ENCODE peak calls at places on chromosomes 12 and 14, in five cellular contexts. N, V, L, G and U are unnamed samples.

GRCh38 chr12:89756638-89757321 is 48.1 kb upstream of the ATP2B1 start:
- DNase-seq in N (peak; percentile 97), V (peak; percentile 45), L (peak; percentile 95), G (peak; percentile 54), U (peak; percentile 100)

GRCh38 chr12:43206396-43206795 is 345.6 kb downstream of the ADAMTS20 start:
- DNase-seq in N (no peak), V (no peak), L (no peak), G (no peak), U (no peak)

GRCh38 chr14:88252536-88252935 is 70.5 kb downstream of the KCNK10 start:
- DNase-seq in N (no peak), V (no peak), L (no peak), G (no peak), U (no peak)

GRCh38 chr14:39369029-39369428 is 63.2 kb downstream of the FBXO33 start:
- DNase-seq in N (no peak), V (no peak), L (no peak), G (no peak), U (no peak)

GRCh38 chr14:52060080-52060479 is 8.8 kb downstream of the NID2 start:
- DNase-seq in N (no peak), V (no peak), L (no peak), G (no peak), U (no peak)

GRCh38 chr14:36226164-36226563 is 49.6 kb upstream of the PTCSC3 start:
- DNase-seq in N (no peak), V (no peak), L (no peak), G (no peak), U (no peak)

GRCh38 chr12:42902001-42902400 is 312.5 kb upstream of the PRICKLE1 start:
- DNase-seq in N (no peak), V (no peak), L (no peak), G (no peak), U (no peak)

GRCh38 chr12:3045494-3045893 is 31.7 kb upstream of the TSPAN9 start:
- DNase-seq in N (no peak), V (no peak), L (no peak), G (no peak), U (no peak)

GRCh38 chr12:56874821-56875220 is 59.4 kb downstream of the SDR9C7 start:
- DNase-seq in N (no peak), V (no peak), L (no peak), G (no peak), U (no peak)

GRCh38 chr12:132407525-132407924 is 78.1 kb upstream of the GALNT9 start:
- DNase-seq in N (no peak), V (peak; percentile 47), L (no peak), G (no peak), U (peak; percentile 36)

GRCh38 chr12:71725011-71725410 is 29.7 kb upstream of the RAB21 start:
- DNase-seq in N (no peak), V (no peak), L (no peak), G (no peak), U (no peak)

GRCh38 chr14:90645842-90646443 is 170.3 kb downstream of the TTC7B start:
- DNase-seq in N (no peak), V (no peak), L (peak; percentile 46), G (peak; percentile 32), U (no peak)

GRCh38 chr12:57536597-57536942 is 10.4 kb downstream of the DCTN2 start:
- DNase-seq in N (no peak), V (no peak), L (no peak), G (no peak), U (no peak)

GRCh38 chr12:21773263-21773741 is 1.2 kb downstream of the KCNJ8 start:
- DNase-seq in N (no peak), V (peak; percentile 18), L (peak; percentile 56), G (no peak), U (peak; percentile 44)

GRCh38 chr12:31557707-31558106 is 33.2 kb downstream of the DENND5B start:
- DNase-seq in N (no peak), V (no peak), L (no peak), G (no peak), U (no peak)

GRCh38 chr14:85909581-85909980 is 379.6 kb downstream of the FLRT2 start:
- DNase-seq in N (no peak), V (no peak), L (no peak), G (no peak), U (no peak)

GRCh38 chr12:65881348-65881961 is 57.2 kb downstream of the HMGA2 start:
- DNase-seq in N (no peak), V (no peak), L (no peak), G (no peak), U (peak; percentile 36)

GRCh38 chr12:130079254-130079653 is 83.0 kb upstream of the FZD10 start:
- DNase-seq in N (no peak), V (no peak), L (peak; percentile 28), G (no peak), U (no peak)

GRCh38 chr12:1896964-1897363 is 21.5 kb downstream of the CACNA2D4 start:
- DNase-seq in N (no peak), V (no peak), L (no peak), G (no peak), U (no peak)

GRCh38 chr12:105995986-105996385 is 142.8 kb downstream of the NUAK1 start:
- DNase-seq in N (no peak), V (no peak), L (no peak), G (no peak), U (no peak)

GRCh38 chr12:110102255-110102654 is 21.9 kb upstream of the IFT81 start:
- DNase-seq in N (no peak), V (peak; percentile 96), L (peak; percentile 98), G (peak; percentile 92), U (peak; percentile 87)

GRCh38 chr14:73014105-73014504 is 12.8 kb downstream of the ZFYVE1 start:
- DNase-seq in N (peak; percentile 90), V (no peak), L (no peak), G (no peak), U (no peak)

GRCh38 chr12:55693323-55694187 is 14.1 kb downstream of the ITGA7 start:
- DNase-seq in N (no peak), V (no peak), L (no peak), G (no peak), U (no peak)

GRCh38 chr12:34395056-34396005 is 373.0 kb downstream of the ALG10 start:
- DNase-seq in N (no peak), V (peak; percentile 3), L (no peak), G (no peak), U (no peak)

GRCh38 chr14:32342151-32342853 is 13.2 kb downstream of the AKAP6 start:
- DNase-seq in N (no peak), V (no peak), L (peak; percentile 13), G (no peak), U (no peak)

GRCh38 chr14:32254952-32255679 is 52.0 kb upstream of the RNU6-8 start:
- DNase-seq in N (no peak), V (peak; percentile 19), L (peak; percentile 76), G (peak; percentile 82), U (peak; percentile 56)

GRCh38 chr14:65206448-65207096 is 104.3 kb upstream of the MAX start:
- DNase-seq in N (peak; percentile 88), V (no peak), L (no peak), G (no peak), U (peak; percentile 59)

GRCh38 chr12:53231859-53232640 is at the start of gene RARG:
- DNase-seq in N (no peak), V (peak; percentile 72), L (peak; percentile 76), G (no peak), U (no peak)

GRCh38 chr14:95290021-95290420 is 29.7 kb downstream of the CLMN start:
- DNase-seq in N (no peak), V (no peak), L (no peak), G (no peak), U (no peak)

GRCh38 chr12:127928615-127929014 is 338.4 kb upstream of the TMEM132C start:
- DNase-seq in N (no peak), V (no peak), L (no peak), G (no peak), U (no peak)

GRCh38 chr14:90551733-90552464 is 155.1 kb downstream of the CALM1 start:
- DNase-seq in N (no peak), V (no peak), L (no peak), G (no peak), U (no peak)

GRCh38 chr12:97283297-97283696 is 179.3 kb upstream of the RMST start:
- DNase-seq in N (no peak), V (peak; percentile 22), L (no peak), G (no peak), U (peak; percentile 40)

GRCh38 chr12:1864456-1864855 is 44.1 kb downstream of the LRTM2 start:
- DNase-seq in N (no peak), V (no peak), L (no peak), G (no peak), U (no peak)

GRCh38 chr14:70698288-70698687 is 56.6 kb downstream of the TTC9 start:
- DNase-seq in N (no peak), V (peak; percentile 37), L (peak; percentile 56), G (peak; percentile 29), U (peak; percentile 69)

GRCh38 chr12:103495158-103495782 is 498 bp downstream of the C12orf42 start:
- DNase-seq in N (no peak), V (peak; percentile 28), L (peak; percentile 14), G (no peak), U (no peak)

GRCh38 chr12:12333980-12334709 is 15.9 kb downstream of the MANSC1 start:
- DNase-seq in N (peak; percentile 19), V (peak; percentile 66), L (peak; percentile 77), G (peak; percentile 53), U (peak; percentile 78)

GRCh38 chr12:4041191-4041885 is 168.1 kb upstream of the PARP11 start:
- DNase-seq in N (no peak), V (no peak), L (no peak), G (no peak), U (no peak)

DNA sequence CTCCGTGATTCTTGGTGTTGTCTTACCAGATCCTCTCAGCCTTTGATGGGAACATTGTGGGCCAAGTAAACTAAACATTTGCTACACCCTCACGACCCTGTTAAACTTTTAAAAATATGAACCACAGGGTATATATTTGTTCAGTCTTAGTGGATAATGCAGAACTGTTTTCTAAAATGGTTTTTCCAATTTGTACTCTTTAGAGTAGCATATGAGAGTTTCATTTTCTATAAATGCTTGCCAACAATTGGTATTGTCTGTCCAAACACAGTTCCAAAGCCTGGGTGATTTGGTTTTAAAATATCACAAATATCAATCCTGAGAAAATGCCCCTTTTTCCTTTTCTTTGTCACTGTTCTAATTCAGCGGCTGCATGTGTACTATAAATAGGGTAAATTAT is 6.7 kb upstream of the IL22 start:
- DNase-seq in N (no peak), V (no peak), L (no peak), G (no peak), U (no peak)
- TF ChIP-seq MYC in N (no peak), V (no peak), L (no peak), G (no peak), U (no peak)

GRCh38 chr12:62032838-62033237 is 227.4 kb upstream of the USP15 start:
- DNase-seq in N (no peak), V (no peak), L (no peak), G (no peak), U (no peak)
- TF ChIP-seq MYC in N (no peak), V (no peak), L (no peak), G (no peak), U (no peak)

GRCh38 chr14:54169254-54169924 is 212.8 kb upstream of the BMP4 start:
- DNase-seq in N (no peak), V (no peak), L (no peak), G (no peak), U (no peak)
- TF ChIP-seq MYC in N (no peak), V (no peak), L (no peak), G (no peak), U (no peak)

DNA sequence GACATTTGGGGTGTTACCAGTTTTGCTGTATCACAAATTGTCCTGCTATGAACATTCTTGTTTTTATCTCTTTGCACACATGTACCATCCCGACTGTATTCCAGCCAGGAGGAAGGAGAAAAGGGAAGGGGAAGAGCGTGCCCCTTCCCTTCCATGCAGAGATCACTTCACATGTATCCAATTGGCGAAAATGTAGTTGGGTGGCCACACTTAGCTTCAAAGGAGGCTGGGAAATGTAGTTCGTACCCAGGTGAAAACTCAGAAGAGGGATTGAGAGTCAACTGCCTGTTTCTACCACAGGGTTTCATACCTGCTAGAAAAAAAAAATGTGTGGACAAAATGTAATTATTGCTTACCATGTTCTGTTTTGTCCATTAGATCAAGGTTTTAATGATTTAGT is 189.1 kb upstream of the PELI2 start:
- DNase-seq in N (no peak), V (no peak), L (no peak), G (no peak), U (no peak)
- TF ChIP-seq MYC in N (no peak), V (no peak), L (no peak), G (no peak), U (no peak)